ENCODE peak calls at places on chromosomes 4 and X, in seven cellular contexts. J is neural crest cell, Z is HCT116, L is lower leg skin, S is AG09319, B is PC-3, P is NB4. T is an unnamed sample.

GRCh38 chr4:67273676-67274075 is 271.6 kb downstream of the CENPC start:
- DNase-seq in J (no peak), Z (no peak), L (no peak), S (no peak), B (peak), P (no peak), T (no peak)

GRCh38 chr4:17189322-17189721 is 290.9 kb upstream of the LDB2 start:
- DNase-seq in J (no peak), Z (no peak), L (peak), S (peak), B (no peak), P (no peak), T (no peak)

GRCh38 chr4:1856071-1856919 is at the start of gene LETM1:
- DNase-seq in J (peak), Z (peak), L (peak), S (peak), B (peak), P (peak), T (peak)

GRCh38 chr4:141497627-141498026 is 138.8 kb upstream of the IL15 start:
- DNase-seq in J (no peak), Z (no peak), L (no peak), S (no peak), B (peak), P (no peak), T (peak)

GRCh38 chr4:54784188-54784671 is 126.5 kb downstream of the KIT start:
- DNase-seq in J (no peak), Z (no peak), L (peak), S (peak), B (no peak), P (no peak), T (no peak)

GRCh38 chr4:47122592-47123291 is 91.4 kb downstream of the GABRB1 start:
- DNase-seq in J (peak), Z (peak), L (peak), S (peak), B (peak), P (peak), T (peak)

GRCh38 chr4:120685756-120686278 is 236.7 kb downstream of the PRDM5 start:
- DNase-seq in J (no peak), Z (no peak), L (no peak), S (no peak), B (no peak), P (no peak), T (no peak)

GRCh38 chrX:48666649-48667048 is 16.9 kb upstream of the WAS start:
- DNase-seq in J (no peak), Z (no peak), L (no peak), S (no peak), B (no peak), P (no peak), T (no peak)

GRCh38 chr4:24747234-24747975 is 48.0 kb upstream of the SOD3 start:
- DNase-seq in J (no peak), Z (no peak), L (no peak), S (no peak), B (peak), P (no peak), T (no peak)

GRCh38 chrX:80876877-80877276 is 67.2 kb upstream of the BRWD3 start:
- DNase-seq in J (no peak), Z (peak), L (no peak), S (no peak), B (peak), P (peak), T (peak)

GRCh38 chr4:181258569-181258968 is 984.6 kb upstream of the TENM3 start:
- DNase-seq in J (no peak), Z (no peak), L (no peak), S (no peak), B (no peak), P (no peak), T (no peak)

GRCh38 chrX:149074429-149074828 is 430.7 kb downstream of the IDS start:
- DNase-seq in J (no peak), Z (no peak), L (peak), S (peak), B (no peak), P (peak), T (no peak)

GRCh38 chrX:40155617-40156471 is 58.1 kb upstream of the BCOR start:
- DNase-seq in J (no peak), Z (no peak), L (no peak), S (no peak), B (no peak), P (no peak), T (no peak)

GRCh38 chr4:113300384-113301011 is 251.0 kb downstream of the ANK2 start:
- DNase-seq in J (no peak), Z (peak), L (no peak), S (no peak), B (peak), P (no peak), T (no peak)

GRCh38 chrX:135543924-135544323 is 23.5 kb downstream of the INTS6L start:
- DNase-seq in J (no peak), Z (no peak), L (no peak), S (no peak), B (no peak), P (peak), T (no peak)

GRCh38 chr4:46329118-46329976 is 60.6 kb downstream of the GABRA2 start:
- DNase-seq in J (peak), Z (no peak), L (no peak), S (no peak), B (peak), P (peak), T (peak)

GRCh38 chrX:29687687-29688086 is 527.7 kb upstream of the MAGEB2 start:
- DNase-seq in J (no peak), Z (no peak), L (no peak), S (no peak), B (peak), P (no peak), T (no peak)
- TF ChIP-seq CTCF in J (no peak), Z (no peak), L (no peak), S (peak), B (no peak), P (no peak), T (no peak)

GRCh38 chrX:14448406-14448805 is 80.9 kb upstream of the GLRA2 start:
- DNase-seq in J (no peak), Z (no peak), L (no peak), S (no peak), B (no peak), P (no peak), T (no peak)

GRCh38 chrX:14449773-14450172 is 79.6 kb upstream of the GLRA2 start:
- DNase-seq in J (no peak), Z (no peak), L (no peak), S (no peak), B (no peak), P (no peak), T (no peak)
- TF ChIP-seq CTCF in J (no peak), Z (no peak), L (no peak), S (no peak), B (no peak), P (no peak), T (no peak)

GRCh38 chrX:15340867-15341266 is 5.5 kb upstream of the PIGA start:
- DNase-seq in J (no peak), Z (no peak), L (no peak), S (no peak), B (no peak), P (no peak), T (no peak)

GRCh38 chrX:15349046-15349445 is 13.7 kb upstream of the PIGA start:
- DNase-seq in J (peak), Z (peak), L (peak), S (peak), B (peak), P (peak), T (peak)

GRCh38 chrX:15343075-15343476 is 7.8 kb upstream of the PIGA start:
- DNase-seq in J (no peak), Z (no peak), L (no peak), S (no peak), B (peak), P (no peak), T (no peak)

DNA sequence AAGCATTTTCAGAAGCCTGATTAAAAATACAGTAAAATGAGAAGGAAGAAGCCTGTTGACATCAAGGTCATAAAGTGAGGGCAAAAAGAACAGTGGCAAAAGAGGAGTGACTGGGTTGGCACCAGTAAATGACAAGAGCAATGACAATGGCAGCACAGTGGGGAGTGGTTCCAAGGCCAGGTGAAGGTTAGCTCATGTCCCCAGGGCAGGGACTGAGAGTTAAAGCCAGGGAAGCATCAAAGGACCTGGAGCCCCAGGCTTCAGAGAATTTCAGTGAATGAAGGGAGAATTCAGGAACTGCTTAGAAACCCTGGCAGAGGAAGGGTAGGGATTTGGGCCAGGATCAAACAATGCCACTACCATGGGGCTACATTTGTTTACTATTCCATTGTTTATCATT is 8.8 kb upstream of the PIGA start:
- DNase-seq in J (no peak), Z (no peak), L (no peak), S (no peak), B (no peak), P (no peak), T (no peak)
- TF ChIP-seq CTCF in J (no peak), Z (no peak), L (no peak), S (no peak), B (no peak), P (no peak), T (no peak)

GRCh38 chrX:47030339-47030738 is 47.9 kb upstream of the RGN start:
- DNase-seq in J (peak), Z (peak), L (no peak), S (peak), B (peak), P (peak), T (peak)
- TF ChIP-seq CTCF in J (peak), Z (peak), L (no peak), S (peak), B (peak), P (peak), T (peak)

GRCh38 chr4:43103048-43103447 is 210.5 kb downstream of the GRXCR1 start:
- DNase-seq in J (no peak), Z (no peak), L (no peak), S (no peak), B (no peak), P (no peak), T (no peak)
- TF ChIP-seq CTCF in J (no peak), Z (no peak), L (no peak), S (no peak), B (no peak), P (no peak), T (no peak)

GRCh38 chr4:167989815-167990214 is 102.5 kb upstream of the ANXA10 start:
- DNase-seq in J (no peak), Z (peak), L (no peak), S (no peak), B (peak), P (no peak), T (no peak)
- TF ChIP-seq CTCF in J (no peak), Z (no peak), L (no peak), S (no peak), B (peak), P (no peak), T (no peak)

GRCh38 chr4:82711158-82711785 is 87.3 kb downstream of the SCD5 start:
- DNase-seq in J (no peak), Z (no peak), L (no peak), S (no peak), B (no peak), P (peak), T (no peak)
- TF ChIP-seq CTCF in J (no peak), Z (no peak), L (no peak), S (no peak), B (no peak), P (no peak), T (no peak)

GRCh38 chr4:154332681-154333421 is 158.7 kb downstream of the DCHS2 start:
- DNase-seq in J (no peak), Z (no peak), L (peak), S (no peak), B (no peak), P (no peak), T (no peak)

GRCh38 chr4:154328030-154328429 is 163.6 kb downstream of the DCHS2 start:
- DNase-seq in J (no peak), Z (no peak), L (no peak), S (no peak), B (no peak), P (no peak), T (no peak)

GRCh38 chr4:154329939-154330338 is 161.7 kb downstream of the DCHS2 start:
- DNase-seq in J (no peak), Z (no peak), L (peak), S (peak), B (no peak), P (no peak), T (no peak)

GRCh38 chr4:154329268-154329858 is 162.2 kb downstream of the DCHS2 start:
- DNase-seq in J (no peak), Z (no peak), L (no peak), S (no peak), B (peak), P (peak), T (no peak)
- TF ChIP-seq CTCF in J (peak), Z (peak), L (no peak), S (peak), B (peak), P (peak), T (peak)

GRCh38 chr4:41963105-41963504 is 18.5 kb upstream of the DCAF4L1 start:
- DNase-seq in J (no peak), Z (peak), L (no peak), S (no peak), B (peak), P (peak), T (no peak)
- TF ChIP-seq CTCF in J (peak), Z (peak), L (no peak), S (peak), B (peak), P (peak), T (peak)

GRCh38 chrX:20011608-20012007 is 20.7 kb upstream of the BCLAF3 start:
- DNase-seq in J (no peak), Z (no peak), L (no peak), S (no peak), B (no peak), P (no peak), T (no peak)

GRCh38 chrX:20015945-20016617 is 25.2 kb upstream of the BCLAF3 start:
- DNase-seq in J (no peak), Z (no peak), L (no peak), S (no peak), B (no peak), P (no peak), T (no peak)

GRCh38 chrX:20016618-20016945 is 25.7 kb upstream of the BCLAF3 start:
- DNase-seq in J (no peak), Z (no peak), L (no peak), S (no peak), B (no peak), P (no peak), T (no peak)

GRCh38 chrX:20019672-20020365 is 29.0 kb upstream of the BCLAF3 start:
- DNase-seq in J (no peak), Z (no peak), L (no peak), S (no peak), B (no peak), P (no peak), T (no peak)

GRCh38 chrX:20015422-20015821 is 24.6 kb upstream of the BCLAF3 start:
- DNase-seq in J (no peak), Z (no peak), L (no peak), S (no peak), B (no peak), P (peak), T (no peak)
- TF ChIP-seq CTCF in J (no peak), Z (no peak), L (no peak), S (no peak), B (no peak), P (no peak), T (no peak)